ENCODE peak calls at places on chromosomes 7 and 10, in five cellular contexts. W is CD4-positive, alpha-beta T cell; L is mesothelial cell of epicardium; N is psoas muscle; K is hepatocyte. J is an unnamed sample.

GRCh38 chr10:68871105-68871711 is 29.9 kb upstream of the DDX50 start:
- DNase-seq in L (no peak), N (peak; percentile 17), W (no peak), K (peak; percentile 46), J (no peak)

GRCh38 chr10:4981722-4982471 is 18.7 kb downstream of the AKR1C1 start:
- DNase-seq in K (peak; percentile 76), N (no peak), W (no peak), L (no peak), J (no peak)

GRCh38 chr7:111198255-111198654 is 107.3 kb downstream of the LRRN3 start:
- DNase-seq in L (no peak), K (peak; percentile 10), W (no peak), N (no peak), J (no peak)

GRCh38 chr7:15561840-15562239 is at the start of gene AGMO:
- DNase-seq in N (peak; percentile 57), K (peak; percentile 46), W (no peak), L (no peak), J (no peak)

GRCh38 chr10:42864575-42864974 is 82.0 kb downstream of the BMS1 start:
- DNase-seq in N (no peak), L (no peak), W (no peak), K (no peak), J (no peak)

GRCh38 chr10:67771200-67771599 is 66.8 kb downstream of the DNAJC12 start:
- DNase-seq in L (no peak), K (no peak), N (no peak), W (no peak), J (no peak)

GRCh38 chr10:78210976-78211375 is 177.3 kb downstream of the RPS24 start:
- DNase-seq in K (no peak), W (no peak), L (no peak), N (no peak), J (no peak)

GRCh38 chr7:27677912-27678612 is 15.4 kb upstream of the HIBADH start:
- DNase-seq in N (no peak), K (peak; percentile 76), L (no peak), W (no peak), J (no peak)

GRCh38 chr7:76380623-76380966 is 21.8 kb upstream of the YWHAG start:
- DNase-seq in W (no peak), K (no peak), N (no peak), L (no peak), J (no peak)

GRCh38 chr7:77262311-77262710 is 62.7 kb upstream of the FGL2 start:
- DNase-seq in N (no peak), W (no peak), L (no peak), K (no peak), J (no peak)

GRCh38 chr10:73039635-73040034 is 57.0 kb downstream of the P4HA1 start:
- DNase-seq in W (no peak), K (no peak), L (no peak), N (peak; percentile 35), J (no peak)

GRCh38 chr7:101555921-101556275 is 73.2 kb downstream of the MYL10 start:
- DNase-seq in N (no peak), W (no peak), K (no peak), L (peak; percentile 6), J (no peak)

GRCh38 chr10:125144693-125145623 is 15.4 kb downstream of the CTBP2 start:
- DNase-seq in W (no peak), L (no peak), N (no peak), K (no peak), J (no peak)

DNA sequence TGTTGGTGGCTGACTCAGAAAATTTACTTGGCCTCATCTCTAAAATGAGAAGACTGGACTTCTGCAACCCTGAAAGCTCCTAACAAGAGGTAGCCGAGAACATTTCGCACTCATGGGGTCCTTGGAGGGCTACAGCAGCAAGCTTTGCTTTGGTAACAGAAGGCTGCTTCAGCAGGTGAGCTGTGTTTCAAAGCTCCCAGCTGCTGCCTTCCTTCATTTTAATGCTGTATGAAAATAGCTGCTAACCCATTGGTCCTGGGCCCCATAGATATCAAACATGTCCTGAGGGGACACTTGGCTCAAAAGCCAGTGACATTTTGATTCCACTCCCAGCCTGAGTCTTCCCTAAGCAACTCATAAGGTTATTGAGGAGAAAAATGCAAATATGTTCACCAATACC is 14.3 kb upstream of the MALSU1 start:
- DNase-seq in L (no peak), K (no peak), N (no peak), W (no peak), J (no peak)
- TF ChIP-seq CTCF in L (no peak), K (no peak), N (no peak), W (no peak), J (no peak)

GRCh38 chr7:31059551-31059950 is 7.4 kb downstream of the ADCYAP1R1 start:
- DNase-seq in K (no peak), N (no peak), W (no peak), L (no peak), J (no peak)
- TF ChIP-seq CTCF in K (no peak), N (no peak), W (no peak), L (no peak), J (no peak)

DNA sequence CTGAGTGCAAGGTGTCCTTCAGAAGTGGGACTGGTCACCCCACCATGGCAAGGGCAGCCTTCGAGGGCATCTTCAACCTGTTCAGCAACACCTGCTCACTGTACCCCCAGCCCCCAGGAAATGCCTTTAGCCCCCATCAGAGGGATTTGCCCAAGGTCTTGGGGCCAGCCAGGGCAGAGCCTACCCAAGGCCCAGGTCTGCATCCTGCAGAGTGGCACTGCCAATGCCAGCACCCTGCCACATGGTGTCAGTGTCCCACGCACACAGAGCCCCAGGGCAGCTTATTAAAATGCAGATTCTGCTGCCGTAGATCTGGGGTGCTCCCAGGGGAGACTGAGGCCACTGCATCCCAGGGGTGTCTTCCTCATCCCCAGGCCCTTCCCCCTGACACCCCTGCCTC is 106.2 kb upstream of the KCTD7 start:
- DNase-seq in N (no peak), W (no peak), K (no peak), L (no peak), J (no peak)
- TF ChIP-seq CTCF in N (no peak), W (no peak), K (peak; percentile 14), L (no peak), J (no peak)

DNA sequence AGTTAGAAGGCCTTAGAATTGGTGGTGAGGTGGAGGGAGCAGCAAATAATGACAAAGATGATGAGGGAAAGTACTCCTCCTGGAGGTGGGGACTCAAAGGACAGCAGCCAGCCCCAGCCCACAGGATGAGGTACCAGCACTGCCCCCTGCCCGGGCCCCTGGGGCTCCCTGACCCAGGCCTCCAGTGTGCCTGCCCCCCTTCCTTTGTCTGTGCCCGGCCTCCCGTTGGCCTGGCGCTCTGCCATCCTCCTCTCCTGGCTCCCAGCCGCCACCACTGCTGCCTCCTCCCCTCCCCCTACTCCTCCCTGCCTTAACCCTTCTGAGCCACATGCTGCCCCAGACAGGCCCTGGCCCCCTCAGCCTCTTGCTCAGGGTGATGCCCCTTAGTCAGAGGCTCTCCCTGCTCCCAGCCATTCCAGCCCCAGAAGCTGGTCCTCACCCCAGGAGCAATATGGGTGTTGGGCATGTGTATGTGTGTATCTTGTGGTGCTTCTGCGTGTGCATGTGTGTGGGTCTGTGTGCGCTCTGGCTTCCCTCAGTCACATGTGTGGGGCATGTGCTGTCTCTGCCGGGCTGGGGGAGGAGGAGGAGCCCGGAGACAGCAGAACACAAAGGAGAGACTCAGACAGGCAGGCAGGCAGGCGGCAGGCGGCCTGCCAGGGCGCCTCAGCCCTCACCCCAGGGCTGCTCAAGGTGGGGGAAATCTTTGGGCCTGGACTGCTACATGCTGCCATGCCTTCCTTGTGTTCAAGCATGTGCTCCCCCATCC is 2.6 kb downstream of the LDB1 start:
- DNase-seq in K (peak; percentile 93), L (peak; percentile 78), W (peak; percentile 58), N (peak; percentile 78), J (peak; percentile 89)
- TF ChIP-seq CTCF in K (peak; percentile 41), L (no peak), W (no peak), N (no peak), J (no peak)

GRCh38 chr10:86024555-86025001 is 342.0 kb downstream of the GRID1 start:
- DNase-seq in L (no peak), N (no peak), K (no peak), W (no peak), J (no peak)
- TF ChIP-seq CTCF in L (no peak), N (no peak), K (no peak), W (no peak), J (no peak)

DNA sequence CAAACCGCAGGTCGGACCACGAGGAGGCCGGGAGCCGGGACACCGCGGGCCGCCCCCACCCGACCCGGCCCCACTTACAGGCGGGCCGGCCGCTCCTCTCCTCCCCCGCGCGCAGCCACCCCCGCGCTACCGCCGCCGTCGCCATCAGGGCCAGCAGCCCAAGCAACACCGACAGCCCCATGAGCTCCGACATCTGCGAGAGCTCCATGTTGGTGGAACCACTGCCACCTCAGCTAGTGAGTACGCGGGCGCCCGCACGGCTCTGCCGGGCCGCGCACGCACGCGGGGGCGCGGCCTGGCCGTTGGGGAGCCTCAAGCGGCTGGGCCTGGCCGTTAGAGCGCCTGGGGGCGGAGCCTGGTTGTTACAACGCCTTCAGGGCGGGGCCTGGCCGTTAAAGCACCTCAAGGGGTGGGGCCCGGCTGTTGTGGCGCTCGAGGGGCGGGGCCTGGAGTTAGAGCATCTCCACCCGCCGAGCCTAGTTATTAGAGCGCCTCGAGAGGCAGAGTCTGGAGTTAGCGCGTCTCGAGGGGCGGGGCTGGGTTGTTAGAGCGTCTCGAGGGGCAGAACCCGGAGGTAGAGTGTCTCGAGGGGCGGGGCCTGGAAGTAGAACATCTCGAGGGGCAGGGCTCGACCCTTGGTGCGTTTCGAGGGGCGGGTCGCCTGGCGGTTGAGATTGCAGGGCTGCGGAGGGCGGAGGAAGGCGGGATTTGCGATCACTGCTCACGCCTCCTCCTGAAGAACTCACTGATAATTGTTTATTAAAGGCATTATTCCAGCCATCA is at the start of gene TBL2:
- DNase-seq in L (peak; percentile 98), K (peak; percentile 100), W (peak; percentile 99), N (peak; percentile 98), J (peak; percentile 98)
- TF ChIP-seq CTCF in L (no peak), K (no peak), W (no peak), N (peak; percentile 11), J (no peak)

GRCh38 chr10:60662917-60663614 is 115.2 kb upstream of the CDK1 start:
- DNase-seq in W (no peak), L (no peak), N (no peak), K (no peak), J (no peak)
- TF ChIP-seq CTCF in W (no peak), L (no peak), N (no peak), K (no peak), J (no peak)

DNA sequence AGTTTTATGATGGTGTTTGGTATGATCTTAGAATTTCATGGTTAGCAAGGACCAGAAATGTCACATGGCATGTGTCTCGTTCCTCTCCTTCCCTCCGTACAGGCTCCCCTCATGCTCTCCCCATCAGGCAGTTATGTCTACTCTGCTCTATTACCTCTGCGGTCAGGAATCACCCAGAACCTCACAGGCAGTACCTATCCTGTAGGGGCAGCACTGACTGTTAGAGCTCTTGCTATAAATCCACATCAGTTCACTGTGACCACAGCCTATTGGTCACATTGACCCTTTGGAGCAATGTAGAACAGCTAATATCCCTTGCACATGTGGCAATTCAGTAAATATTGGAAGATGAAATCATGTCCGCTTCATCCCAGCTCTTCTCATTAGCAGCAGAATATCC is 151.8 kb downstream of the WNT2 start:
- DNase-seq in N (no peak), K (no peak), W (no peak), L (no peak), J (no peak)
- TF ChIP-seq CTCF in N (no peak), K (no peak), W (no peak), L (no peak), J (no peak)